ENCODE peak calls at places on chromosomes 13 and 19, in eight cellular contexts. One of them, this sample, is unnamed.
A peak's percentile ranks its signal among the peaks of the same experiment; 100 is the strongest.

GRCh38 chr13:107157272-107157671 is 589.3 kb upstream of the ARGLU1 start:
- DNase-seq in smooth muscle cell of the brain vasculature: no peak
- DNase-seq in trophoblast cell: no peak
- DNase-seq in type B pancreatic cell: no peak
- DNase-seq in NCI-H1930: no peak
- DNase-seq in NCI-H526 treated with DMSO at 0.1 percent for 48 hours: no peak
- DNase-seq in upper lobe of right lung: no peak
- DNase-seq in Right ventricle myocardium superior: no peak
- DNase-seq in this sample: no peak

GRCh38 chr19:38409631-38410133 is 6.8 kb downstream of the FAM98C start:
- DNase-seq in smooth muscle cell of the brain vasculature: no peak
- DNase-seq in trophoblast cell: no peak
- DNase-seq in type B pancreatic cell: no peak
- DNase-seq in NCI-H1930: no peak
- DNase-seq in NCI-H526 treated with DMSO at 0.1 percent for 48 hours: no peak
- DNase-seq in upper lobe of right lung: no peak
- DNase-seq in Right ventricle myocardium superior: peak; percentile 65
- DNase-seq in this sample: no peak

GRCh38 chr19:39157275-39157996 is 31.9 kb downstream of the PAK4 start:
- DNase-seq in smooth muscle cell of the brain vasculature: no peak
- DNase-seq in trophoblast cell: no peak
- DNase-seq in type B pancreatic cell: no peak
- DNase-seq in NCI-H1930: no peak
- DNase-seq in NCI-H526 treated with DMSO at 0.1 percent for 48 hours: no peak
- DNase-seq in upper lobe of right lung: no peak
- DNase-seq in Right ventricle myocardium superior: no peak
- DNase-seq in this sample: no peak

GRCh38 chr13:45121421-45121820 is 1.1 kb downstream of the GTF2F2 start:
- DNase-seq in smooth muscle cell of the brain vasculature: no peak
- DNase-seq in trophoblast cell: peak; percentile 13
- DNase-seq in type B pancreatic cell: no peak
- DNase-seq in NCI-H1930: no peak
- DNase-seq in NCI-H526 treated with DMSO at 0.1 percent for 48 hours: peak; percentile 10
- DNase-seq in upper lobe of right lung: no peak
- DNase-seq in Right ventricle myocardium superior: no peak
- DNase-seq in this sample: no peak

GRCh38 chr13:59088716-59089115 is 1075.0 kb downstream of the DIAPH3 start:
- DNase-seq in smooth muscle cell of the brain vasculature: no peak
- DNase-seq in trophoblast cell: no peak
- DNase-seq in type B pancreatic cell: no peak
- DNase-seq in NCI-H1930: no peak
- DNase-seq in NCI-H526 treated with DMSO at 0.1 percent for 48 hours: no peak
- DNase-seq in upper lobe of right lung: no peak
- DNase-seq in Right ventricle myocardium superior: no peak
- DNase-seq in this sample: no peak

GRCh38 chr19:19064098-19064722 is 416 bp downstream of the SLC25A42 start:
- DNase-seq in smooth muscle cell of the brain vasculature: no peak
- DNase-seq in trophoblast cell: peak; percentile 23
- DNase-seq in type B pancreatic cell: no peak
- DNase-seq in NCI-H1930: no peak
- DNase-seq in NCI-H526 treated with DMSO at 0.1 percent for 48 hours: no peak
- DNase-seq in upper lobe of right lung: no peak
- DNase-seq in Right ventricle myocardium superior: no peak
- DNase-seq in this sample: no peak

GRCh38 chr13:100209857-100210580 is 121.1 kb downstream of the PCCA start:
- DNase-seq in smooth muscle cell of the brain vasculature: no peak
- DNase-seq in trophoblast cell: no peak
- DNase-seq in type B pancreatic cell: no peak
- DNase-seq in NCI-H1930: no peak
- DNase-seq in NCI-H526 treated with DMSO at 0.1 percent for 48 hours: no peak
- DNase-seq in upper lobe of right lung: no peak
- DNase-seq in Right ventricle myocardium superior: no peak
- DNase-seq in this sample: no peak

GRCh38 chr19:51311388-51312257 is at the start of gene IGLON5:
- DNase-seq in smooth muscle cell of the brain vasculature: no peak
- DNase-seq in trophoblast cell: no peak
- DNase-seq in type B pancreatic cell: no peak
- DNase-seq in NCI-H1930: peak; percentile 39
- DNase-seq in NCI-H526 treated with DMSO at 0.1 percent for 48 hours: no peak
- DNase-seq in upper lobe of right lung: no peak
- DNase-seq in Right ventricle myocardium superior: no peak
- DNase-seq in this sample: no peak

GRCh38 chr13:37485766-37486165 is 112.8 kb downstream of the POSTN start:
- DNase-seq in smooth muscle cell of the brain vasculature: no peak
- DNase-seq in trophoblast cell: no peak
- DNase-seq in type B pancreatic cell: no peak
- DNase-seq in NCI-H1930: no peak
- DNase-seq in NCI-H526 treated with DMSO at 0.1 percent for 48 hours: no peak
- DNase-seq in upper lobe of right lung: no peak
- DNase-seq in Right ventricle myocardium superior: no peak
- DNase-seq in this sample: no peak

GRCh38 chr19:6773323-6773931 is 919 bp downstream of the VAV1 start:
- DNase-seq in smooth muscle cell of the brain vasculature: no peak
- DNase-seq in trophoblast cell: no peak
- DNase-seq in type B pancreatic cell: no peak
- DNase-seq in NCI-H1930: no peak
- DNase-seq in NCI-H526 treated with DMSO at 0.1 percent for 48 hours: peak; percentile 69
- DNase-seq in upper lobe of right lung: peak; percentile 69
- DNase-seq in Right ventricle myocardium superior: peak; percentile 72
- DNase-seq in this sample: peak; percentile 54

GRCh38 chr13:105266615-105267014 is 1268.8 kb downstream of the EFNB2 start:
- DNase-seq in smooth muscle cell of the brain vasculature: no peak
- DNase-seq in trophoblast cell: no peak
- DNase-seq in type B pancreatic cell: no peak
- DNase-seq in NCI-H1930: no peak
- DNase-seq in NCI-H526 treated with DMSO at 0.1 percent for 48 hours: no peak
- DNase-seq in upper lobe of right lung: no peak
- DNase-seq in Right ventricle myocardium superior: no peak
- DNase-seq in this sample: no peak

GRCh38 chr13:74250738-74251190 is 116.6 kb upstream of the KLF12 start:
- DNase-seq in smooth muscle cell of the brain vasculature: no peak
- DNase-seq in trophoblast cell: peak; percentile 17
- DNase-seq in type B pancreatic cell: no peak
- DNase-seq in NCI-H1930: no peak
- DNase-seq in NCI-H526 treated with DMSO at 0.1 percent for 48 hours: no peak
- DNase-seq in upper lobe of right lung: no peak
- DNase-seq in Right ventricle myocardium superior: no peak
- DNase-seq in this sample: no peak

GRCh38 chr13:80379245-80379644 is 38.3 kb upstream of the SPRY2 start:
- DNase-seq in smooth muscle cell of the brain vasculature: no peak
- DNase-seq in trophoblast cell: no peak
- DNase-seq in type B pancreatic cell: no peak
- DNase-seq in NCI-H1930: no peak
- DNase-seq in NCI-H526 treated with DMSO at 0.1 percent for 48 hours: no peak
- DNase-seq in upper lobe of right lung: no peak
- DNase-seq in Right ventricle myocardium superior: no peak
- DNase-seq in this sample: no peak

This sample was measured in GM12891.